ENCODE peak calls at places on chromosomes 7 and 10, in six cellular contexts. L is HepG2, S is SK-N-SH, I is WTC11, U is HCT116, R is H1. K is an unnamed sample.

GRCh38 chr7:149196151-149196704 is 882 bp downstream of the ZNF282 start:
- DNase-seq in L (no peak), S (peak), I (no peak), U (no peak), R (no peak), K (peak)

GRCh38 chr10:31830887-31831286 is 97.7 kb downstream of the ARHGAP12 start:
- DNase-seq in L (no peak), S (no peak), I (no peak), U (no peak), R (no peak), K (no peak)

GRCh38 chr7:93055543-93056107 is 62.2 kb downstream of the SAMD9 start:
- DNase-seq in L (peak), S (peak), I (no peak), U (no peak), R (no peak), K (peak)

GRCh38 chr7:45088821-45089313 is at the start of gene NACAD:
- DNase-seq in L (no peak), S (peak), I (peak), U (no peak), R (peak), K (no peak)

GRCh38 chr7:86844608-86845007 is 200.9 kb downstream of the GRM3 start:
- DNase-seq in L (no peak), S (no peak), I (no peak), U (no peak), R (no peak), K (no peak)

GRCh38 chr7:67022501-67022900 is 25.9 kb downstream of the TYW1 start:
- DNase-seq in L (no peak), S (no peak), I (no peak), U (no peak), R (no peak), K (no peak)

GRCh38 chr10:128704716-128705115 is 578.5 kb upstream of the MKI67 start:
- DNase-seq in L (no peak), S (no peak), I (no peak), U (no peak), R (no peak), K (no peak)

GRCh38 chr10:56874950-56875349 is 513.9 kb upstream of the ZWINT start:
- DNase-seq in L (no peak), S (no peak), I (no peak), U (no peak), R (no peak), K (no peak)

GRCh38 chr7:101743995-101744360 is 73.4 kb upstream of the CUX1 start:
- DNase-seq in L (no peak), S (no peak), I (peak), U (no peak), R (peak), K (peak)

GRCh38 chr7:151309306-151309705 is 32.3 kb upstream of the NUB1 start:
- DNase-seq in L (no peak), S (no peak), I (no peak), U (no peak), R (no peak), K (no peak)

GRCh38 chr10:29924436-29924835 is 134.9 kb downstream of the JCAD start:
- DNase-seq in L (no peak), S (no peak), I (no peak), U (no peak), R (no peak), K (no peak)

GRCh38 chr10:36172054-36172531 is 530.0 kb upstream of the FZD8 start:
- DNase-seq in L (no peak), S (no peak), I (no peak), U (no peak), R (no peak), K (no peak)

GRCh38 chr7:24419070-24419469 is 135.1 kb downstream of the NPY start:
- DNase-seq in L (no peak), S (peak), I (no peak), U (peak), R (no peak), K (no peak)

GRCh38 chr10:43437141-43437860 is 390 bp downstream of the ZNF487 start:
- DNase-seq in L (no peak), S (no peak), I (no peak), U (no peak), R (no peak), K (no peak)

GRCh38 chr10:49594594-49594993 is 15.5 kb upstream of the SLC18A3 start:
- DNase-seq in L (peak), S (peak), I (peak), U (peak), R (peak), K (peak)

GRCh38 chr10:106765355-106765754 is 399.2 kb downstream of the SORCS1 start:
- DNase-seq in L (no peak), S (no peak), I (peak), U (no peak), R (no peak), K (no peak)

GRCh38 chr7:152383341-152384234 is 52.2 kb downstream of the KMT2C start:
- DNase-seq in L (no peak), S (no peak), I (no peak), U (no peak), R (no peak), K (no peak)

GRCh38 chr7:107622937-107623336 is 37.7 kb upstream of the SLC26A4 start:
- DNase-seq in L (no peak), S (no peak), I (no peak), U (no peak), R (no peak), K (no peak)

GRCh38 chr7:142806957-142807356 is 36.2 kb downstream of the PRSS2 start:
- DNase-seq in L (no peak), S (no peak), I (no peak), U (no peak), R (no peak), K (no peak)

GRCh38 chr7:70040971-70041766 is 442.9 kb downstream of the AUTS2 start:
- DNase-seq in L (no peak), S (no peak), I (no peak), U (no peak), R (no peak), K (peak)

GRCh38 chr10:113470372-113471240 is 82.2 kb upstream of the HABP2 start:
- DNase-seq in L (no peak), S (no peak), I (no peak), U (no peak), R (no peak), K (no peak)

GRCh38 chr10:119355930-119356329 is 148.6 kb downstream of the GRK5 start:
- DNase-seq in L (no peak), S (no peak), I (no peak), U (peak), R (no peak), K (peak)

DNA sequence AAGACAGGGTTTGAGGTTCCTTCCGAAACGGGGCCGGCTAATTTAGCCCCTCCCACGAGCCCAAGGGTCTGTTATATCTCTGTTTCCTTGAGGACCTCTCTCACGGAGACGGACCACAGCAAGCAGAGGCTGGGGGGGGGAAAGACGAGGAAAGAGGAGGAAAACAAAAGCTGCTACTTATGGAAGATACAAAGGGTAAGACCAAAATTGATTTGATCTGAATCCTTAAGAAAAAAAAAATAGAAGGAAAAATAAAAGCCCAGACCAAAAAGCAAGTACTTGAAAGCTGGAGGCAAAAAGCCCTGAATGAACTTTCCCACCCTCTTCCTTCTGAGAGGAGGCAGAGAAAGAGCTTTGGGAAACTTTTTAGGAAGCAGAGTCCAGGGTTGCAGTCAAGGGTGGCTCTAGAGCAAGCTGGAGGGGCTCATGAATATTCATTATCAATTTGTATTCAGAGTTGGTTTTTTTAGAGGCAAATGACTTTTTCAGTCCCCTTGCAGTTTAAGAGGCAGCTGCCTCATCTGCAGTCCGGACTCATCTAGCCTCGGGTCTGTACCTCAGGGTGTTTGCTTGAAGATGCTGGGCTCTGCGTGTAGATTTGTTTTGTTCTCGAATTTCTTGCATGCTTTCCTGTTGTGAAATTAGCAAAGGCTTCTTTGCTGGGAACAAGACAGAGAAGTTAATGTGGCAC is at the start of gene ENTPD1:
- DNase-seq in L (no peak), S (no peak), I (peak), U (no peak), R (no peak), K (peak)
- TF ChIP-seq MAX in L (no peak), S (no peak), I (no peak), U (no peak), R (no peak), K (peak)

GRCh38 chr10:125157473-125157865 is 2.9 kb downstream of the CTBP2 start:
- DNase-seq in L (no peak), S (no peak), I (no peak), U (no peak), R (peak), K (no peak)
- TF ChIP-seq MAX in L (no peak), S (no peak), I (no peak), U (no peak), R (no peak), K (no peak)

DNA sequence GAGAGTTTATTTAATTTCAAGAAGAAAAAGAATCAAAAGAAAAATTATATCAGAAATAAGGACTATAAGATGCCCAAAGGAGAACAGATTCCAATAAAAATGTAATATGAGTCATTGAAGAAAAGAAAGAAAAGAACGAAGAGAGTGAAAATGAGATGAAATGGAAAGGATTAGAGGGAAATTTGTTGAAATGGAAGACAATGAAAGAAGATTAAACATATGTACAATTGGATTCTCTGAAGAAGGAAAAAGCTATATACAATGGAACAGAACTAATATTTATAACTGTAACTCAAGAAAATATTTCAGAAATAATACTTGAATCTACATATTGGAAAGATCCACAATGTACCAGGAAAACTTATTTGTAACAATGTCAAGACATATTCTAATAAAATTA is 25.1 kb upstream of the UPP1 start:
- DNase-seq in L (no peak), S (no peak), I (no peak), U (no peak), R (no peak), K (no peak)
- TF ChIP-seq MAX in L (no peak), S (no peak), I (no peak), U (no peak), R (no peak), K (no peak)

DNA sequence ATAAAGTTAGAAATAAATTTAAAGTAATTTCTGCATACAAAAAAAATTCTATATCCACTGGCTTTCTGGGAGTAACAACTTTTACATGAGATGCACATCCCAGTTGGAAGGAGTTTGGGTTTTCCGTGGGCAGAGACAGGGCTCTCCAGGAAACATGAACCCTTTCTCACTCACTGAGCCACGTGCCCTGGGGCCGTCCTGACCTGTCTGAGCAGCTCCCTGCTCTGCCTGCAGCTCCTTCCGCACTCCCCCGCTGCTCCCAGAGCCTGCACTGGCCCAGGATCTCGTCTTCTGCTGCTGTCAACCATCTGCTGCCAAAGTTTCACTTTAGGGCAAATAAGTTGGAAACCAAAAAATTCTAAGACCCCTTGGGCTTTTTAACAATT is 169.1 kb downstream of the DIP2C start:
- DNase-seq in L (no peak), S (no peak), I (no peak), U (no peak), R (no peak), K (no peak)
- TF ChIP-seq MAX in L (no peak), S (no peak), I (no peak), U (no peak), R (peak), K (no peak)

GRCh38 chr7:40937879-40938278 is 765.0 kb downstream of the INHBA start:
- DNase-seq in L (no peak), S (no peak), I (peak), U (no peak), R (no peak), K (no peak)
- TF ChIP-seq MAX in L (no peak), S (no peak), I (no peak), U (no peak), R (no peak), K (no peak)

K was measured in NB4.